ENCODE peak calls at places on chromosomes 4 and X, in five cellular contexts. Q, H, Z, L and O are unnamed samples. For H3K27me3, the result is how much of the 10 kb centered on the place peaks cover.

GRCh38 chrX:27890611-27891010 is 82.8 kb downstream of the MAGEB10 start:
- DNase-seq in Q (no peak), H (peak), Z (peak), L (peak), O (no peak)

GRCh38 chr4:2858451-2859217 is 15.0 kb downstream of the ADD1 start:
- DNase-seq in Q (no peak), H (peak), Z (peak), L (peak), O (no peak)

GRCh38 chrX:12721042-12721441 is 70.2 kb upstream of the PRPS2 start:
- DNase-seq in Q (no peak), H (no peak), Z (no peak), L (no peak), O (no peak)

GRCh38 chr4:149203256-149204001 is 612.2 kb downstream of the IQCM start:
- DNase-seq in Q (no peak), H (peak), Z (peak), L (peak), O (no peak)

GRCh38 chrX:78322863-78323262 is 4.5 kb downstream of the CYSLTR1 start:
- DNase-seq in Q (no peak), H (no peak), Z (no peak), L (no peak), O (no peak)

GRCh38 chrX:20711366-20711765 is 444.7 kb upstream of the RPS6KA3 start:
- DNase-seq in Q (no peak), H (no peak), Z (no peak), L (no peak), O (no peak)

GRCh38 chrX:39749135-39749534 is 348.6 kb downstream of the BCOR start:
- DNase-seq in Q (no peak), H (no peak), Z (no peak), L (no peak), O (peak)

GRCh38 chrX:107029752-107030151 is 29.7 kb upstream of the MORC4 start:
- DNase-seq in Q (no peak), H (no peak), Z (no peak), L (no peak), O (no peak)

GRCh38 chrX:31266172-31267076 is 194.6 kb upstream of the FTHL17 start:
- DNase-seq in Q (peak), H (peak), Z (no peak), L (peak), O (peak)

GRCh38 chrX:69321789-69322188 is 156.5 kb upstream of the PJA1 start:
- DNase-seq in Q (no peak), H (no peak), Z (no peak), L (no peak), O (no peak)

GRCh38 chrX:46376246-46376885 is 168.9 kb downstream of the ZNF674 start:
- DNase-seq in Q (no peak), H (peak), Z (peak), L (peak), O (no peak)

GRCh38 chr4:106238819-106239420 is 77.1 kb downstream of the TBCK start:
- DNase-seq in Q (no peak), H (peak), Z (peak), L (no peak), O (no peak)

GRCh38 chrX:129116651-129117050 is 406.6 kb downstream of the SMARCA1 start:
- DNase-seq in Q (no peak), H (no peak), Z (no peak), L (no peak), O (no peak)

GRCh38 chr4:72084587-72085011 is 52.8 kb downstream of the NPFFR2 start:
- DNase-seq in Q (no peak), H (no peak), Z (no peak), L (no peak), O (no peak)

GRCh38 chrX:13659057-13659456 is 6.1 kb downstream of the TCEANC start:
- DNase-seq in Q (no peak), H (peak), Z (peak), L (no peak), O (no peak)

GRCh38 chr4:1043658-1044468 is 32.4 kb downstream of the FGFRL1 start:
- DNase-seq in Q (peak), H (peak), Z (peak), L (peak), O (peak)

GRCh38 chrX:137916090-137916746 is 350.3 kb downstream of the ZIC3 start:
- DNase-seq in Q (peak), H (no peak), Z (no peak), L (no peak), O (no peak)

GRCh38 chr4:113636438-113636818 is 125.1 kb downstream of the CAMK2D start:
- DNase-seq in Q (no peak), H (no peak), Z (no peak), L (no peak), O (no peak)

GRCh38 chr4:136383126-136383525 is 1149.2 kb downstream of the PCDH18 start:
- DNase-seq in Q (no peak), H (no peak), Z (no peak), L (no peak), O (no peak)

GRCh38 chrX:130772313-130773140 is 130.5 kb downstream of the ENOX2 start:
- DNase-seq in Q (no peak), H (peak), Z (peak), L (peak), O (no peak)

GRCh38 chrX:104430720-104431119 is 135.3 kb upstream of the IL1RAPL2 start:
- DNase-seq in Q (no peak), H (no peak), Z (peak), L (no peak), O (no peak)

GRCh38 chr4:163930086-163930485 is 435.6 kb downstream of the TMA16 start:
- DNase-seq in Q (no peak), H (no peak), Z (no peak), L (no peak), O (no peak)

GRCh38 chr4:47913328-47913727 is 1.1 kb downstream of the NFXL1 start:
- DNase-seq in Q (no peak), H (peak), Z (peak), L (no peak), O (no peak)

GRCh38 chrX:64782923-64783322 is 193.3 kb downstream of the ZC4H2 start:
- DNase-seq in Q (no peak), H (no peak), Z (no peak), L (no peak), O (no peak)
- H3K27me3 ChIP-seq in Q (under half), H (under half), Z (under half), L (under half), O (under half)

DNA sequence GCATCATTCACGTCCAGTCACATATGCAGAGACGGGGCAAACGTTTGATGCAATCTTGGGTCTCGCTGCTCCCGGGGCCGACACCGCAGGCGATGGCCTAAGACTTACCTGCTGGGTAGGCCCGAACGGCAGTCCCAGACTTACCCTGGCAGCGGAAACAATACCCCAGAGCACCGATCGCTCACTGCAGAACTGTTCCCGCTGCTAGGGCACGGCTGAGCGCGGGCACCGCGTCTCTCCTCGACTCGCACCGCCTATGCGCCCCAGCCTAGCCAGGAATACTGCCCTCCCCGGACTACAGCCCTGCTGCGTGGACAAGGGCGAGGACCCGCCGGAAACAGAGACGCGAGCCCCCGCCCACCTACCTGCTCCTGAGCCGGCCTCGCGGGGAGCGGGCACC is 86.2 kb downstream of the HPRT1 start:
- DNase-seq in Q (no peak), H (no peak), Z (no peak), L (no peak), O (no peak)
- H3K27me3 ChIP-seq in Q (under half), H (under half), Z (under half), L (under half), O (under half)

GRCh38 chr4:25032126-25032525 is 1.4 kb upstream of the LGI2 start:
- DNase-seq in Q (no peak), H (peak), Z (peak), L (no peak), O (no peak)

GRCh38 chr4:25031077-25031606 is 396 bp upstream of the LGI2 start:
- DNase-seq in Q (no peak), H (peak), Z (no peak), L (no peak), O (peak)

GRCh38 chr4:25029479-25030282 is 1.1 kb downstream of the LGI2 start:
- DNase-seq in Q (no peak), H (no peak), Z (no peak), L (no peak), O (no peak)

GRCh38 chr4:25030283-25031076 is at the start of gene LGI2:
- DNase-seq in Q (peak), H (peak), Z (no peak), L (peak), O (peak)
- H3K27me3 ChIP-seq in Q (under half), H (half or more), Z (under half), L (under half), O (under half)

GRCh38 chr4:40211224-40212185 is 14.7 kb downstream of the RHOH start:
- DNase-seq in Q (no peak), H (no peak), Z (no peak), L (no peak), O (no peak)
- H3K27me3 ChIP-seq in Q (under half), H (under half), Z (under half), L (under half), O (under half)

DNA sequence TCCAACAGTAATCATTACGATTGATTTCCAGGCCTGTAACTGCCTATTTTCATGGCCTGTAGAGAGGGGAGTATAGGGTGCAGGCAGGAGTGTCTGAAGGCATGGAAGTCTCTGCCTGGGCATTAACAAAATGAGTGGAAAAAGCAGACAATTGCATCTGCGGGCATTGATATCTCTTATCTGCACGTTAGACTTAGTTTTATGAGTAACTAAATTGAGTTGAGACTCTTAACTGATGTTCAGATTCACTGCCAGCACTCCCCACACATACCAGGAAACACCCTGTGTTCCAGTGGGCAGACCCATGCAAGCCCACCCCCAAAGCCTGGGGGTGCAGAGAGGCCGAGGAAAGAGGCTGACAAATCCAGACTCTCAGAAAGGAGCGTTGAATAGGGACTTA is 33.3 kb downstream of the F11 start:
- DNase-seq in Q (no peak), H (no peak), Z (no peak), L (no peak), O (no peak)
- H3K27me3 ChIP-seq in Q (under half), H (under half), Z (under half), L (under half), O (under half)